ENCODE peak calls at places on chromosomes 3 and 15, in eight cellular contexts. G is C1 segment of cervical spinal cord; T is activated T-helper 1 cell treated with anti-CD3 and anti-CD28 coated beads, Interleukin-2, amount 50 U/mL, for 16 hours; A is HFF-Myc; P is A549; U is NCI-H345; L is stimulated activated CD4-positive, alpha-beta T cell treated with anti-CD3 and anti-CD28 coated beads, Interleukin-2, amount 100 ng/mL, for 48 hours; O is nephron progenitor cell. V is an unnamed sample.

GRCh38 chr15:39624806-39625205 is 43.9 kb downstream of the THBS1 start:
- DNase-seq in G (no peak), O (no peak), U (no peak), T (peak), A (peak), P (no peak), L (no peak), V (peak)

GRCh38 chr3:99319961-99320360 is 318.4 kb upstream of the COL8A1 start:
- DNase-seq in L (no peak), T (no peak), A (no peak), U (no peak), G (no peak), P (no peak), O (no peak), V (no peak)

GRCh38 chr3:117400303-117400702 is 690.7 kb downstream of the TUSC7 start:
- DNase-seq in U (no peak), P (no peak), L (no peak), A (no peak), O (no peak), T (no peak), G (no peak), V (no peak)

GRCh38 chr3:50412355-50412754 is 53.0 kb upstream of the TMEM115 start:
- DNase-seq in L (no peak), P (no peak), T (no peak), G (no peak), U (no peak), A (no peak), O (no peak), V (no peak)

GRCh38 chr3:45182915-45183881 is 37.0 kb upstream of the CDCP1 start:
- DNase-seq in P (peak), U (peak), T (no peak), A (no peak), O (peak), L (no peak), G (no peak), V (no peak)

GRCh38 chr15:44081223-44082013 is 113.7 kb downstream of the FRMD5 start:
- DNase-seq in G (no peak), A (no peak), U (no peak), T (no peak), L (no peak), P (no peak), O (no peak), V (no peak)

GRCh38 chr15:73952171-73952912 is 26.1 kb downstream of the LOXL1 start:
- DNase-seq in L (no peak), G (no peak), P (no peak), T (no peak), U (no peak), A (no peak), O (no peak), V (no peak)

GRCh38 chr15:99976811-99977271 is 243.6 kb upstream of the LYSMD4 start:
- DNase-seq in T (no peak), P (peak), O (no peak), G (no peak), A (no peak), U (no peak), L (no peak), V (no peak)